ENCODE peak calls at places on chromosome 10, in seven cellular contexts. Q is left cardiac atrium; O is CD4-positive, alpha-beta memory T cell; R is adipocyte; P is NCI-H460; J is NCI-H187; N is CD8-positive, alpha-beta memory T cell. X is an unnamed sample.

GRCh38 chr10:28947209-28947608 is 269.9 kb downstream of the BAMBI start:
- DNase-seq in P (no peak), Q (peak), O (no peak), N (no peak), J (no peak), R (no peak), X (no peak)

GRCh38 chr10:79069325-79070090 is 742 bp downstream of the ZMIZ1 start:
- DNase-seq in R (peak), N (peak), P (no peak), Q (peak), O (peak), J (no peak), X (peak)

GRCh38 chr10:110081914-110082313 is 74.1 kb downstream of the ADD3 start:
- DNase-seq in R (peak), N (no peak), P (no peak), O (no peak), J (no peak), Q (peak), X (no peak)

GRCh38 chr10:48807786-48808185 is 123.1 kb downstream of the WDFY4 start:
- DNase-seq in N (no peak), R (no peak), J (no peak), P (no peak), Q (no peak), O (no peak), X (no peak)

GRCh38 chr10:114326794-114327193 is 77.5 kb downstream of the AFAP1L2 start:
- DNase-seq in Q (no peak), P (no peak), J (no peak), O (no peak), R (no peak), N (no peak), X (no peak)

GRCh38 chr10:132685121-132685891 is 100.6 kb downstream of the NKX6-2 start:
- DNase-seq in P (peak), O (no peak), Q (peak), J (no peak), R (peak), N (no peak), X (peak)

GRCh38 chr10:27440021-27440420 is 64.1 kb upstream of the RAB18 start:
- DNase-seq in Q (no peak), R (no peak), J (no peak), O (no peak), N (no peak), P (no peak), X (no peak)

GRCh38 chr10:19294233-19294632 is 245.6 kb downstream of the MALRD1 start:
- DNase-seq in O (no peak), N (no peak), J (no peak), P (no peak), R (no peak), Q (no peak), X (no peak)

GRCh38 chr10:50333872-50334271 is 82.6 kb upstream of the ASAH2 start:
- DNase-seq in R (no peak), P (no peak), O (no peak), J (no peak), Q (no peak), N (no peak), X (no peak)

GRCh38 chr10:72038458-72039001 is 49.8 kb downstream of the SPOCK2 start:
- DNase-seq in Q (no peak), R (peak), N (no peak), O (no peak), J (no peak), P (no peak), X (no peak)

GRCh38 chr10:44651834-44652233 is 259.3 kb upstream of the TMEM72 start:
- DNase-seq in J (no peak), N (no peak), P (no peak), Q (no peak), R (no peak), O (no peak), X (no peak)

GRCh38 chr10:123571978-123572377 is 94.2 kb upstream of the GPR26 start:
- DNase-seq in R (no peak), N (no peak), P (no peak), J (peak), Q (no peak), O (no peak), X (no peak)

GRCh38 chr10:7872041-7872442 is 53.7 kb downstream of the TAF3 start:
- DNase-seq in N (no peak), R (peak), O (no peak), P (peak), Q (no peak), J (no peak), X (no peak)

GRCh38 chr10:127148066-127148932 is 48.1 kb downstream of the INSYN2A start:
- DNase-seq in Q (no peak), P (peak), J (no peak), N (no peak), O (no peak), R (peak), X (no peak)

GRCh38 chr10:117053548-117053947 is 48.6 kb upstream of the SHTN1 start:
- DNase-seq in N (no peak), J (no peak), Q (no peak), P (no peak), R (no peak), O (no peak), X (no peak)

GRCh38 chr10:12360461-12360860 is 11.1 kb downstream of the CAMK1D start:
- DNase-seq in Q (no peak), J (no peak), R (no peak), N (no peak), O (no peak), P (no peak), X (no peak)

GRCh38 chr10:19930936-19931859 is 115.0 kb downstream of the PLXDC2 start:
- DNase-seq in J (no peak), O (no peak), N (no peak), R (no peak), P (no peak), Q (no peak), X (no peak)

GRCh38 chr10:1669433-1669832 is 67.9 kb downstream of the ADARB2 start:
- DNase-seq in O (no peak), J (no peak), Q (no peak), R (no peak), N (no peak), P (no peak), X (no peak)

GRCh38 chr10:10353326-10353725 is 664.3 kb upstream of the CELF2 start:
- DNase-seq in N (no peak), Q (no peak), P (no peak), R (no peak), J (no peak), O (no peak), X (no peak)

GRCh38 chr10:58531084-58531695 is 18.5 kb downstream of the BICC1 start:
- DNase-seq in N (peak), J (peak), O (peak), R (peak), Q (peak), P (peak), X (no peak)

GRCh38 chr10:111233439-111233838 is 156.6 kb downstream of the ADRA2A start:
- DNase-seq in R (no peak), J (no peak), O (no peak), Q (no peak), P (no peak), N (no peak), X (no peak)

GRCh38 chr10:24360286-24361127 is 151.6 kb downstream of the KIAA1217 start:
- DNase-seq in J (peak), P (peak), N (no peak), R (peak), O (no peak), Q (peak), X (peak)

GRCh38 chr10:128537888-128538287 is 411.7 kb upstream of the MKI67 start:
- DNase-seq in N (no peak), O (no peak), P (no peak), J (no peak), R (no peak), Q (no peak), X (no peak)

GRCh38 chr10:63236113-63236935 is 103.2 kb downstream of the NRBF2 start:
- DNase-seq in Q (no peak), J (no peak), O (peak), N (no peak), P (peak), R (peak), X (no peak)

GRCh38 chr10:76936182-76936581 is 701.4 kb downstream of the KCNMA1 start:
- DNase-seq in O (no peak), N (no peak), R (no peak), J (no peak), Q (no peak), P (no peak), X (no peak)

GRCh38 chr10:78277734-78278404 is 244.2 kb downstream of the RPS24 start:
- DNase-seq in R (peak), J (no peak), P (no peak), O (no peak), N (no peak), Q (peak), X (no peak)

GRCh38 chr10:99682032-99682431 is 22.7 kb downstream of the ENTPD7 start:
- DNase-seq in Q (no peak), O (no peak), R (peak), P (no peak), N (no peak), J (no peak), X (no peak)

GRCh38 chr10:95121904-95122303 is 52.6 kb upstream of the CYP2C8 start:
- DNase-seq in J (no peak), O (no peak), P (no peak), R (peak), Q (no peak), N (no peak), X (no peak)

GRCh38 chr10:103752680-103753248 is 102.6 kb downstream of the SH3PXD2A start:
- DNase-seq in P (no peak), J (no peak), R (no peak), Q (no peak), O (no peak), N (no peak), X (no peak)

X was measured in lower lobe of right lung.